ENCODE peak calls at places on chromosomes 6 and 20, in eight cellular contexts. One of them, this sample, is unnamed.

GRCh38 chr20:59831024-59831900 is 102.2 kb downstream of the SYCP2 start:
- DNase-seq in B cell: no peak
- DNase-seq in stimulated activated CD4-positive, alpha-beta T cell treated with anti-CD3 and anti-CD28 coated beads, TNF-alpha, amount 100 ng/mL, for 1 hour: no peak
- DNase-seq in suprapubic skin: peak; percentile 24
- DNase-seq in upper lobe of right lung: no peak
- DNase-seq in T-helper 9 cell: no peak
- DNase-seq in RWPE1: peak; percentile 87
- DNase-seq in Peyer's patch: peak; percentile 80
- DNase-seq in this sample: no peak

GRCh38 chr6:132490024-132490423 is 22.9 kb downstream of the STX7 start:
- DNase-seq in B cell: no peak
- DNase-seq in stimulated activated CD4-positive, alpha-beta T cell treated with anti-CD3 and anti-CD28 coated beads, TNF-alpha, amount 100 ng/mL, for 1 hour: no peak
- DNase-seq in suprapubic skin: peak; percentile 64
- DNase-seq in upper lobe of right lung: no peak
- DNase-seq in T-helper 9 cell: no peak
- DNase-seq in RWPE1: no peak
- DNase-seq in Peyer's patch: no peak
- DNase-seq in this sample: no peak

GRCh38 chr6:76942203-76942971 is 520.9 kb downstream of the HTR1B start:
- DNase-seq in B cell: no peak
- DNase-seq in stimulated activated CD4-positive, alpha-beta T cell treated with anti-CD3 and anti-CD28 coated beads, TNF-alpha, amount 100 ng/mL, for 1 hour: no peak
- DNase-seq in suprapubic skin: no peak
- DNase-seq in upper lobe of right lung: no peak
- DNase-seq in T-helper 9 cell: no peak
- DNase-seq in RWPE1: no peak
- DNase-seq in Peyer's patch: no peak
- DNase-seq in this sample: no peak

GRCh38 chr6:16236648-16237199 is 1.7 kb upstream of the GMPR start:
- DNase-seq in B cell: peak; percentile 44
- DNase-seq in stimulated activated CD4-positive, alpha-beta T cell treated with anti-CD3 and anti-CD28 coated beads, TNF-alpha, amount 100 ng/mL, for 1 hour: no peak
- DNase-seq in suprapubic skin: no peak
- DNase-seq in upper lobe of right lung: no peak
- DNase-seq in T-helper 9 cell: no peak
- DNase-seq in RWPE1: no peak
- DNase-seq in Peyer's patch: peak; percentile 72
- DNase-seq in this sample: no peak

GRCh38 chr20:40797425-40797824 is 108.4 kb upstream of the MAFB start:
- DNase-seq in B cell: no peak
- DNase-seq in stimulated activated CD4-positive, alpha-beta T cell treated with anti-CD3 and anti-CD28 coated beads, TNF-alpha, amount 100 ng/mL, for 1 hour: no peak
- DNase-seq in suprapubic skin: no peak
- DNase-seq in upper lobe of right lung: no peak
- DNase-seq in T-helper 9 cell: no peak
- DNase-seq in RWPE1: peak; percentile 60
- DNase-seq in Peyer's patch: no peak
- DNase-seq in this sample: no peak

GRCh38 chr6:113829702-113830058 is 27.5 kb upstream of the MARCKS start:
- DNase-seq in B cell: no peak
- DNase-seq in stimulated activated CD4-positive, alpha-beta T cell treated with anti-CD3 and anti-CD28 coated beads, TNF-alpha, amount 100 ng/mL, for 1 hour: no peak
- DNase-seq in suprapubic skin: no peak
- DNase-seq in upper lobe of right lung: no peak
- DNase-seq in T-helper 9 cell: no peak
- DNase-seq in RWPE1: no peak
- DNase-seq in Peyer's patch: no peak
- DNase-seq in this sample: no peak

GRCh38 chr20:58559368-58559729 is 44.1 kb upstream of the APCDD1L start:
- DNase-seq in B cell: no peak
- DNase-seq in stimulated activated CD4-positive, alpha-beta T cell treated with anti-CD3 and anti-CD28 coated beads, TNF-alpha, amount 100 ng/mL, for 1 hour: no peak
- DNase-seq in suprapubic skin: no peak
- DNase-seq in upper lobe of right lung: no peak
- DNase-seq in T-helper 9 cell: no peak
- DNase-seq in RWPE1: no peak
- DNase-seq in Peyer's patch: no peak
- DNase-seq in this sample: no peak

GRCh38 chr6:13157293-13157692 is 171.0 kb downstream of the TBC1D7 start:
- DNase-seq in B cell: no peak
- DNase-seq in stimulated activated CD4-positive, alpha-beta T cell treated with anti-CD3 and anti-CD28 coated beads, TNF-alpha, amount 100 ng/mL, for 1 hour: no peak
- DNase-seq in suprapubic skin: no peak
- DNase-seq in upper lobe of right lung: no peak
- DNase-seq in T-helper 9 cell: no peak
- DNase-seq in RWPE1: no peak
- DNase-seq in Peyer's patch: no peak
- DNase-seq in this sample: no peak

GRCh38 chr6:1911476-1911875 is 301.8 kb downstream of the FOXC1 start:
- DNase-seq in B cell: no peak
- DNase-seq in stimulated activated CD4-positive, alpha-beta T cell treated with anti-CD3 and anti-CD28 coated beads, TNF-alpha, amount 100 ng/mL, for 1 hour: no peak
- DNase-seq in suprapubic skin: no peak
- DNase-seq in upper lobe of right lung: no peak
- DNase-seq in T-helper 9 cell: no peak
- DNase-seq in RWPE1: no peak
- DNase-seq in Peyer's patch: no peak
- DNase-seq in this sample: no peak

GRCh38 chr6:11527274-11527870 is 10.2 kb upstream of the TMEM170B start:
- DNase-seq in B cell: no peak
- DNase-seq in stimulated activated CD4-positive, alpha-beta T cell treated with anti-CD3 and anti-CD28 coated beads, TNF-alpha, amount 100 ng/mL, for 1 hour: no peak
- DNase-seq in suprapubic skin: no peak
- DNase-seq in upper lobe of right lung: no peak
- DNase-seq in T-helper 9 cell: no peak
- DNase-seq in RWPE1: no peak
- DNase-seq in Peyer's patch: no peak
- DNase-seq in this sample: no peak

GRCh38 chr6:40139447-40139846 is 205.2 kb upstream of the MOCS1 start:
- DNase-seq in B cell: no peak
- DNase-seq in stimulated activated CD4-positive, alpha-beta T cell treated with anti-CD3 and anti-CD28 coated beads, TNF-alpha, amount 100 ng/mL, for 1 hour: no peak
- DNase-seq in suprapubic skin: no peak
- DNase-seq in upper lobe of right lung: no peak
- DNase-seq in T-helper 9 cell: no peak
- DNase-seq in RWPE1: no peak
- DNase-seq in Peyer's patch: no peak
- DNase-seq in this sample: no peak

GRCh38 chr6:153312633-153313032 is 181.6 kb upstream of the RGS17 start:
- DNase-seq in B cell: no peak
- DNase-seq in stimulated activated CD4-positive, alpha-beta T cell treated with anti-CD3 and anti-CD28 coated beads, TNF-alpha, amount 100 ng/mL, for 1 hour: no peak
- DNase-seq in suprapubic skin: no peak
- DNase-seq in upper lobe of right lung: peak; percentile 87
- DNase-seq in T-helper 9 cell: no peak
- DNase-seq in RWPE1: peak; percentile 54
- DNase-seq in Peyer's patch: peak; percentile 53
- DNase-seq in this sample: no peak

GRCh38 chr6:20433321-20433720 is 31.6 kb downstream of the E2F3 start:
- DNase-seq in B cell: no peak
- DNase-seq in stimulated activated CD4-positive, alpha-beta T cell treated with anti-CD3 and anti-CD28 coated beads, TNF-alpha, amount 100 ng/mL, for 1 hour: no peak
- DNase-seq in suprapubic skin: no peak
- DNase-seq in upper lobe of right lung: no peak
- DNase-seq in T-helper 9 cell: no peak
- DNase-seq in RWPE1: no peak
- DNase-seq in Peyer's patch: no peak
- DNase-seq in this sample: no peak

GRCh38 chr6:108732101-108732870 is 115.9 kb upstream of the ARMC2 start:
- DNase-seq in B cell: no peak
- DNase-seq in stimulated activated CD4-positive, alpha-beta T cell treated with anti-CD3 and anti-CD28 coated beads, TNF-alpha, amount 100 ng/mL, for 1 hour: no peak
- DNase-seq in suprapubic skin: no peak
- DNase-seq in upper lobe of right lung: no peak
- DNase-seq in T-helper 9 cell: no peak
- DNase-seq in RWPE1: peak; percentile 74
- DNase-seq in Peyer's patch: peak; percentile 84
- DNase-seq in this sample: no peak

GRCh38 chr6:143538374-143538773 is 26.9 kb upstream of the FUCA2 start:
- DNase-seq in B cell: no peak
- DNase-seq in stimulated activated CD4-positive, alpha-beta T cell treated with anti-CD3 and anti-CD28 coated beads, TNF-alpha, amount 100 ng/mL, for 1 hour: no peak
- DNase-seq in suprapubic skin: no peak
- DNase-seq in upper lobe of right lung: no peak
- DNase-seq in T-helper 9 cell: no peak
- DNase-seq in RWPE1: no peak
- DNase-seq in Peyer's patch: no peak
- DNase-seq in this sample: no peak

GRCh38 chr6:107161521-107161920 is 46.2 kb upstream of the BEND3 start:
- DNase-seq in B cell: no peak
- DNase-seq in stimulated activated CD4-positive, alpha-beta T cell treated with anti-CD3 and anti-CD28 coated beads, TNF-alpha, amount 100 ng/mL, for 1 hour: no peak
- DNase-seq in suprapubic skin: no peak
- DNase-seq in upper lobe of right lung: no peak
- DNase-seq in T-helper 9 cell: no peak
- DNase-seq in RWPE1: no peak
- DNase-seq in Peyer's patch: no peak
- DNase-seq in this sample: no peak

GRCh38 chr6:88569959-88570358 is 393.5 kb downstream of the RNGTT start:
- DNase-seq in B cell: no peak
- DNase-seq in stimulated activated CD4-positive, alpha-beta T cell treated with anti-CD3 and anti-CD28 coated beads, TNF-alpha, amount 100 ng/mL, for 1 hour: no peak
- DNase-seq in suprapubic skin: no peak
- DNase-seq in upper lobe of right lung: no peak
- DNase-seq in T-helper 9 cell: no peak
- DNase-seq in RWPE1: no peak
- DNase-seq in Peyer's patch: no peak
- DNase-seq in this sample: no peak

GRCh38 chr6:158661156-158661555 is 11.3 kb downstream of the SYTL3 start:
- DNase-seq in B cell: no peak
- DNase-seq in stimulated activated CD4-positive, alpha-beta T cell treated with anti-CD3 and anti-CD28 coated beads, TNF-alpha, amount 100 ng/mL, for 1 hour: no peak
- DNase-seq in suprapubic skin: no peak
- DNase-seq in upper lobe of right lung: no peak
- DNase-seq in T-helper 9 cell: no peak
- DNase-seq in RWPE1: no peak
- DNase-seq in Peyer's patch: peak; percentile 31
- DNase-seq in this sample: no peak

GRCh38 chr6:160487116-160487515 is 138.9 kb downstream of the SLC22A3 start:
- DNase-seq in B cell: no peak
- DNase-seq in stimulated activated CD4-positive, alpha-beta T cell treated with anti-CD3 and anti-CD28 coated beads, TNF-alpha, amount 100 ng/mL, for 1 hour: no peak
- DNase-seq in suprapubic skin: no peak
- DNase-seq in upper lobe of right lung: no peak
- DNase-seq in T-helper 9 cell: no peak
- DNase-seq in RWPE1: no peak
- DNase-seq in Peyer's patch: no peak
- DNase-seq in this sample: no peak

GRCh38 chr6:156881687-156882629 is 104.8 kb downstream of the ARID1B start:
- DNase-seq in B cell: no peak
- DNase-seq in stimulated activated CD4-positive, alpha-beta T cell treated with anti-CD3 and anti-CD28 coated beads, TNF-alpha, amount 100 ng/mL, for 1 hour: no peak
- DNase-seq in suprapubic skin: no peak
- DNase-seq in upper lobe of right lung: no peak
- DNase-seq in T-helper 9 cell: no peak
- DNase-seq in RWPE1: no peak
- DNase-seq in Peyer's patch: no peak
- DNase-seq in this sample: no peak

GRCh38 chr6:138493413-138493812 is 5.9 kb downstream of the NHSL1 start:
- DNase-seq in B cell: no peak
- DNase-seq in stimulated activated CD4-positive, alpha-beta T cell treated with anti-CD3 and anti-CD28 coated beads, TNF-alpha, amount 100 ng/mL, for 1 hour: no peak
- DNase-seq in suprapubic skin: no peak
- DNase-seq in upper lobe of right lung: no peak
- DNase-seq in T-helper 9 cell: no peak
- DNase-seq in RWPE1: peak; percentile 66
- DNase-seq in Peyer's patch: no peak
- DNase-seq in this sample: no peak

GRCh38 chr20:9202440-9203080 is 133.7 kb downstream of the PLCB4 start:
- DNase-seq in B cell: no peak
- DNase-seq in stimulated activated CD4-positive, alpha-beta T cell treated with anti-CD3 and anti-CD28 coated beads, TNF-alpha, amount 100 ng/mL, for 1 hour: no peak
- DNase-seq in suprapubic skin: no peak
- DNase-seq in upper lobe of right lung: no peak
- DNase-seq in T-helper 9 cell: no peak
- DNase-seq in RWPE1: no peak
- DNase-seq in Peyer's patch: no peak
- DNase-seq in this sample: no peak

GRCh38 chr6:125245523-125246264 is 56.1 kb downstream of the HDDC2 start:
- DNase-seq in B cell: no peak
- DNase-seq in stimulated activated CD4-positive, alpha-beta T cell treated with anti-CD3 and anti-CD28 coated beads, TNF-alpha, amount 100 ng/mL, for 1 hour: no peak
- DNase-seq in suprapubic skin: no peak
- DNase-seq in upper lobe of right lung: no peak
- DNase-seq in T-helper 9 cell: no peak
- DNase-seq in RWPE1: peak; percentile 15
- DNase-seq in Peyer's patch: no peak
- DNase-seq in this sample: no peak

GRCh38 chr6:40584741-40585140 is 2.4 kb downstream of the LRFN2 start:
- DNase-seq in B cell: no peak
- DNase-seq in stimulated activated CD4-positive, alpha-beta T cell treated with anti-CD3 and anti-CD28 coated beads, TNF-alpha, amount 100 ng/mL, for 1 hour: no peak
- DNase-seq in suprapubic skin: no peak
- DNase-seq in upper lobe of right lung: no peak
- DNase-seq in T-helper 9 cell: no peak
- DNase-seq in RWPE1: no peak
- DNase-seq in Peyer's patch: no peak
- DNase-seq in this sample: no peak

GRCh38 chr6:139231206-139231605 is 60.6 kb downstream of the TXLNB start:
- DNase-seq in B cell: no peak
- DNase-seq in stimulated activated CD4-positive, alpha-beta T cell treated with anti-CD3 and anti-CD28 coated beads, TNF-alpha, amount 100 ng/mL, for 1 hour: no peak
- DNase-seq in suprapubic skin: no peak
- DNase-seq in upper lobe of right lung: no peak
- DNase-seq in T-helper 9 cell: no peak
- DNase-seq in RWPE1: no peak
- DNase-seq in Peyer's patch: no peak
- DNase-seq in this sample: no peak

GRCh38 chr20:21322921-21323321 is 19.8 kb downstream of the XRN2 start:
- DNase-seq in B cell: no peak
- DNase-seq in stimulated activated CD4-positive, alpha-beta T cell treated with anti-CD3 and anti-CD28 coated beads, TNF-alpha, amount 100 ng/mL, for 1 hour: no peak
- DNase-seq in suprapubic skin: no peak
- DNase-seq in upper lobe of right lung: no peak
- DNase-seq in T-helper 9 cell: no peak
- DNase-seq in RWPE1: no peak
- DNase-seq in Peyer's patch: no peak
- DNase-seq in this sample: no peak

This sample was measured in central memory CD8-positive, alpha-beta T cell.